ENCODE peak calls at places on chromosomes 1 and 21, in five cellular contexts. O is T-helper 2 cell; M is activated CD8-positive, alpha-beta memory T cell treated with anti-CD3 and anti-CD28 coated beads, Interleukin-2, amount 50 U/mL, for 48 hours; E is type B pancreatic cell; F is osteoblast. B is an unnamed sample.

GRCh38 chr1:26278835-26279597 is 870 bp upstream of the SH3BGRL3 start:
- DNase-seq in O (no peak), M (peak), E (no peak), F (peak), B (no peak)

GRCh38 chr1:207032528-207033017 is at the start of gene C1orf116:
- DNase-seq in O (no peak), M (no peak), E (no peak), F (peak), B (no peak)

GRCh38 chr1:179817789-179818188 is 59.8 kb downstream of the TOR1AIP2 start:
- DNase-seq in O (no peak), M (no peak), E (no peak), F (peak), B (no peak)

GRCh38 chr1:178532392-178532791 is 19.5 kb downstream of the TEX35 start:
- DNase-seq in O (peak), M (peak), E (peak), F (peak), B (peak)

GRCh38 chr1:9629445-9630201 is 21.9 kb upstream of the PIK3CD start:
- DNase-seq in O (peak), M (peak), E (peak), F (peak), B (no peak)

GRCh38 chr1:229596961-229597699 is 28.8 kb downstream of the TAF5L start:
- DNase-seq in O (no peak), M (no peak), E (no peak), F (peak), B (no peak)

GRCh38 chr1:11187000-11187399 is 2.2 kb upstream of the ANGPTL7 start:
- DNase-seq in O (no peak), M (no peak), E (no peak), F (no peak), B (no peak)

GRCh38 chr1:208202333-208202987 is 41.7 kb downstream of the PLXNA2 start:
- DNase-seq in O (no peak), M (no peak), E (no peak), F (no peak), B (no peak)

GRCh38 chr1:9835758-9836631 is 12.2 kb upstream of the CLSTN1 start:
- DNase-seq in O (no peak), M (no peak), E (no peak), F (peak), B (no peak)

GRCh38 chr1:17089496-17089895 is 29.8 kb downstream of the PADI2 start:
- DNase-seq in O (no peak), M (no peak), E (no peak), F (peak), B (no peak)

GRCh38 chr1:167503626-167504458 is 14.5 kb downstream of the CD247 start:
- DNase-seq in O (no peak), M (peak), E (no peak), F (no peak), B (no peak)

GRCh38 chr1:221961532-221962292 is 219.8 kb upstream of the DUSP10 start:
- DNase-seq in O (peak), M (peak), E (no peak), F (peak), B (no peak)

GRCh38 chr1:83999316-83999819 is 436 bp upstream of the TTLL7 start:
- DNase-seq in O (no peak), M (no peak), E (no peak), F (peak), B (no peak)

GRCh38 chr1:3577711-3578432 is 33.4 kb downstream of the MEGF6 start:
- DNase-seq in O (no peak), M (no peak), E (no peak), F (peak), B (no peak)

GRCh38 chr1:147109762-147110161 is 62.5 kb downstream of the PRKAB2 start:
- DNase-seq in O (no peak), M (no peak), E (no peak), F (no peak), B (no peak)

GRCh38 chr1:223141021-223141420 is 2.0 kb downstream of the TLR5 start:
- DNase-seq in O (no peak), M (no peak), E (no peak), F (no peak), B (no peak)

GRCh38 chr1:63679589-63679988 is 86.4 kb downstream of the PGM1 start:
- DNase-seq in O (no peak), M (no peak), E (no peak), F (no peak), B (no peak)

GRCh38 chr1:170196490-170196889 is 50.7 kb downstream of the NTMT2 start:
- DNase-seq in O (no peak), M (no peak), E (no peak), F (no peak), B (no peak)

GRCh38 chr21:18832950-18833349 is 429.4 kb upstream of the TMPRSS15 start:
- DNase-seq in O (no peak), M (no peak), E (no peak), F (no peak), B (no peak)

GRCh38 chr1:206048582-206048981 is 4.4 kb upstream of the RHEX start:
- DNase-seq in O (no peak), M (no peak), E (no peak), F (no peak), B (no peak)

B was measured in osteocyte.